ENCODE peak calls at places on chromosomes 13 and 19, in four cellular contexts. Q is breast epithelium, N is cardiac fibroblast, V is AG09309. L is an unnamed sample.

GRCh38 chr19:19051478-19052213 is 12.1 kb upstream of the SLC25A42 start:
- DNase-seq in Q (no peak), N (no peak), V (no peak), L (no peak)

GRCh38 chr13:113113846-113114271 is 8.3 kb downstream of the F7 start:
- DNase-seq in Q (peak; percentile 24), N (no peak), V (no peak), L (no peak)

GRCh38 chr13:103101902-103102301 is 35.7 kb upstream of the SLC10A2 start:
- DNase-seq in Q (no peak), N (no peak), V (no peak), L (no peak)

GRCh38 chr13:101452519-101453485 is at the start of gene ITGBL1:
- DNase-seq in Q (no peak), N (peak; percentile 39), V (no peak), L (peak; percentile 23)

GRCh38 chr13:95115525-95115924 is 185.7 kb downstream of the ABCC4 start:
- DNase-seq in Q (no peak), N (no peak), V (no peak), L (no peak)

GRCh38 chr13:51267581-51267980 is 45.4 kb downstream of the FAM124A start:
- DNase-seq in Q (no peak), N (peak; percentile 9), V (no peak), L (no peak)

GRCh38 chr13:30804474-30804873 is 69.1 kb downstream of the ALOX5AP start:
- DNase-seq in Q (no peak), N (peak; percentile 9), V (no peak), L (no peak)

GRCh38 chr13:79780240-79780639 is 299.3 kb downstream of the NDFIP2 start:
- DNase-seq in Q (no peak), N (peak; percentile 63), V (no peak), L (no peak)

GRCh38 chr19:57242821-57243220 is 2.4 kb downstream of the ZNF805 start:
- DNase-seq in Q (no peak), N (no peak), V (no peak), L (no peak)

GRCh38 chr19:38224014-38224862 is at the start of gene DPF1:
- DNase-seq in Q (no peak), N (peak; percentile 64), V (no peak), L (peak; percentile 95)
- TF ChIP-seq CTCF in Q (no peak), N (peak; percentile 10), V (no peak), L (peak; percentile 35)

GRCh38 chr19:15618321-15618720 is 3.3 kb downstream of the CYP4F8 start:
- DNase-seq in Q (no peak), N (no peak), V (no peak), L (no peak)

GRCh38 chr19:15614507-15615379 is at the start of gene CYP4F8:
- DNase-seq in Q (no peak), N (no peak), V (no peak), L (no peak)

GRCh38 chr19:15615526-15615925 is 508 bp downstream of the CYP4F8 start:
- DNase-seq in Q (no peak), N (no peak), V (no peak), L (no peak)

GRCh38 chr19:15616183-15616582 is 1.2 kb downstream of the CYP4F8 start:
- DNase-seq in Q (no peak), N (no peak), V (no peak), L (no peak)

GRCh38 chr19:15616627-15617270 is 1.7 kb downstream of the CYP4F8 start:
- DNase-seq in Q (no peak), N (no peak), V (no peak), L (no peak)
- TF ChIP-seq CTCF in Q (no peak), N (no peak), V (no peak), L (no peak)

GRCh38 chr19:17327068-17327653 is 7.5 kb downstream of the ANO8 start:
- DNase-seq in Q (no peak), N (no peak), V (no peak), L (no peak)

GRCh38 chr19:17328517-17329060 is 6.1 kb downstream of the ANO8 start:
- DNase-seq in Q (no peak), N (no peak), V (no peak), L (no peak)

GRCh38 chr19:17329061-17329767 is 5.4 kb downstream of the ANO8 start:
- DNase-seq in Q (no peak), N (no peak), V (no peak), L (no peak)

GRCh38 chr19:17326595-17326966 is 8.1 kb downstream of the ANO8 start:
- DNase-seq in Q (no peak), N (no peak), V (no peak), L (no peak)

GRCh38 chr19:17327654-17328516 is 6.8 kb downstream of the ANO8 start:
- DNase-seq in Q (peak; percentile 87), N (no peak), V (no peak), L (peak; percentile 81)
- TF ChIP-seq CTCF in Q (peak; percentile 44), N (no peak), V (no peak), L (no peak)

GRCh38 chr13:28314879-28315278 is 176.5 kb downstream of the PAN3 start:
- DNase-seq in Q (no peak), N (no peak), V (no peak), L (no peak)

GRCh38 chr13:28318418-28318995 is 176.4 kb downstream of the FLT1 start:
- DNase-seq in Q (no peak), N (no peak), V (no peak), L (no peak)

GRCh38 chr13:28316841-28317240 is 178.1 kb downstream of the FLT1 start:
- DNase-seq in Q (no peak), N (no peak), V (no peak), L (no peak)

GRCh38 chr13:28316129-28316528 is 177.8 kb downstream of the PAN3 start:
- DNase-seq in Q (no peak), N (no peak), V (no peak), L (no peak)

GRCh38 chr13:28313579-28313978 is 175.2 kb downstream of the PAN3 start:
- DNase-seq in Q (no peak), N (peak; percentile 68), V (no peak), L (peak; percentile 32)
- TF ChIP-seq CTCF in Q (no peak), N (peak; percentile 39), V (peak; percentile 47), L (peak; percentile 22)

GRCh38 chr19:4911314-4911713 is 2.0 kb downstream of the UHRF1 start:
- DNase-seq in Q (no peak), N (no peak), V (no peak), L (no peak)
- TF ChIP-seq CTCF in Q (no peak), N (no peak), V (no peak), L (no peak)

DNA sequence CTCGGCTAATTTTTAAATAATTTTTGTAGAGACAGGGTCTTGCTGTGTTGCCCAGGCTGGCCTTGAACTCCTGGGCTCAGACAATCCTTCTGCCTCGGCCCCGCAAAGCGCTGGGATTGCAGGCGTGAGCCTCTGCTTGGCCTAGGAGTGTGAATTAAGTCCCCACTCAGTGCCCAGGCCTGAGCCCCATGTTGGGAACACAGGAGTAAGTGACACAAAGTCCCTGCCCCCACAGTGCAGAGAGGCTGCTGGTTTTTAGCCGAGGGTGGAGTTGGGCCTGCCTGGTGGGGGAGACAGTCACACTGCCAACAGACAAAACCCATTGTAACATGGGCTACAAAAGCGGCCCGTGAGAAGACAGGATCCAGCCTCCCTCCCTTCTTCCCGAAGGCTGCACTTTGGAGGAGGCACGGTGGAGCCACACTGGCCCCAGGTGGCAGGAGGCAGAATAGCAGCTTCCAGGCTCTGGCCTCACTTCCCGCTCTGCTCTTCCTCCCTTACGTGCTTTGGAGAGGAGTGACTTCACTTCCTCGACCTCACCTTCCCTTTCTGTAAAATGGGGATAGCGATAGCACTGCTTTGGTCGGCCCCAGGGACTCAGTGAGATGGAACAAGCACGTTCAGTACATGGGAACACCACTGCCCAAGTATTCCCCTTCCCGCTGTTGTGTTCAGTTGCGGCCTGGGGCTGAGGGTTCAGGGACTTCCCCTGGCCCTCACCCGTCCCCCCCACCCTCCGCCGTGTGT is 15.2 kb upstream of the EHD2 start:
- DNase-seq in Q (peak; percentile 84), N (peak; percentile 89), V (peak; percentile 50), L (peak; percentile 85)
- TF ChIP-seq CTCF in Q (peak; percentile 99), N (peak; percentile 100), V (peak; percentile 100), L (peak; percentile 95)

GRCh38 chr13:109199280-109199679 is 569.9 kb downstream of the MYO16 start:
- DNase-seq in Q (no peak), N (no peak), V (no peak), L (no peak)

GRCh38 chr13:109192306-109192705 is 562.9 kb downstream of the MYO16 start:
- DNase-seq in Q (no peak), N (no peak), V (no peak), L (no peak)

GRCh38 chr13:109198585-109198984 is 569.2 kb downstream of the MYO16 start:
- DNase-seq in Q (no peak), N (peak; percentile 31), V (no peak), L (no peak)

GRCh38 chr13:109200556-109200955 is 571.1 kb downstream of the MYO16 start:
- DNase-seq in Q (no peak), N (peak; percentile 35), V (no peak), L (no peak)

DNA sequence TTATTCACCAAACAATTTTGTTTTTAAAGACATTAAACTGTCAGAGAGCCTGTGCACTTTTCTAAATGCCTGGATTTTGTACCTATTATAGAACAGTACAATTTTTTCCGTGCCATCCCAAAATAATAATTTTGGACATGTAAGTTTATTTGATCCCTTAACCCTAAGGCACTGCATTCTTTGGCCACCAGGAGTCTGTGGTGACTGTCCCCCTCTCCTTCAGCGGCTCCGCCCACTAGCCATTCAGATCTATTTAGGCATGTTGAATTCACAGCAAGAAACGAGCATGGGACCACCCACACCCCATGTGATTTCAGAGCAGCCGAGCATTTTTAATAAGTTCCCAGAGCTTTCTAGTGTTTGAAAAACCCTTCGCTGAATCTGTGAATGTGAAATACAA is 567.5 kb downstream of the MYO16 start:
- DNase-seq in Q (no peak), N (no peak), V (no peak), L (no peak)
- TF ChIP-seq CTCF in Q (no peak), N (no peak), V (no peak), L (no peak)

GRCh38 chr13:97072297-97072696 is 78.0 kb upstream of the OXGR1 start:
- DNase-seq in Q (no peak), N (no peak), V (no peak), L (no peak)

GRCh38 chr13:97068146-97068545 is 73.9 kb upstream of the OXGR1 start:
- DNase-seq in Q (no peak), N (no peak), V (no peak), L (no peak)

GRCh38 chr13:97068964-97069815 is 74.9 kb upstream of the OXGR1 start:
- DNase-seq in Q (no peak), N (no peak), V (no peak), L (no peak)

DNA sequence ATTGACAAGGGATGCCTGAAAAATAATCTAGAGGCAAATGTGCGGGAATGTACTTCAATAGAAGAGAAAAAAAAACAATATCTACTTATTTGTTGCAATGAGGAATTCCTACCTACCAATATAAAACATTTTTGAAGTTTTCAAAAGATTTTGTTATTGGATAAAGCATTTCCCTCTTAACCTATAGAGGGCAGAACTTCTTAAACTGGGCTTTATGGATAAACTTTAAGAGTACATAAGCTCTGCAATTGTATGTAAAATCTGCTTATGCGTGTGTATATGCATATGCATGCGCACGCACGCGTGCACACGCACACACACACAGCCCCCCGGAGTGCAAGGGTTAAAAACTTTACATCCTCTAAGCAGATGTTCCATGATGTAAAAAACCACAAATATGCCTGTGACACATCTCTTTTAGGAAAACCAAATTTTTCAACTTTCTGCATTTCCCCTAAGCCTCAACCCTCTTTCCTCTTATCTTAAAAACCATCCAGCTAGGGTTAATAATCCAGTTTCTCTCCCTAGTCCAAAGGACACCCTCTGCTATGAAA is 73.1 kb upstream of the OXGR1 start:
- DNase-seq in Q (no peak), N (peak; percentile 28), V (no peak), L (no peak)
- TF ChIP-seq CTCF in Q (no peak), N (peak; percentile 17), V (peak; percentile 10), L (no peak)

GRCh38 chr13:22618002-22618401 is 562.8 kb upstream of the SGCG start:
- DNase-seq in Q (no peak), N (no peak), V (no peak), L (no peak)
- TF ChIP-seq CTCF in Q (no peak), N (no peak), V (no peak), L (no peak)

GRCh38 chr13:110680852-110681251 is 25.1 kb downstream of the CARS2 start:
- DNase-seq in Q (no peak), N (peak; percentile 26), V (no peak), L (peak; percentile 33)
- TF ChIP-seq CTCF in Q (no peak), N (peak; percentile 67), V (peak; percentile 57), L (peak; percentile 43)

L was measured in GM10248.